ENCODE peak calls at places on chromosomes 6 and 20, in eight cellular contexts. R, O, L, C, A, V, W and H are unnamed samples.

GRCh38 chr6:82385961-82386360 is 22.3 kb downstream of the TPBG start:
- DNase-seq in R (no peak), O (no peak), L (no peak), C (no peak), A (no peak), V (no peak), W (no peak), H (no peak)

GRCh38 chr6:35091353-35092083 is 49.6 kb downstream of the TCP11 start:
- DNase-seq in R (peak), O (no peak), L (no peak), C (no peak), A (no peak), V (no peak), W (no peak), H (peak)

GRCh38 chr6:112332274-112332673 is 14.9 kb upstream of the RFPL4B start:
- DNase-seq in R (peak), O (no peak), L (no peak), C (no peak), A (no peak), V (no peak), W (peak), H (peak)

GRCh38 chr20:39909447-39909846 is 779.6 kb downstream of the MAFB start:
- DNase-seq in R (no peak), O (peak), L (no peak), C (no peak), A (no peak), V (no peak), W (no peak), H (no peak)

GRCh38 chr6:34916348-34916967 is 27.4 kb downstream of the ANKS1A start:
- DNase-seq in R (no peak), O (no peak), L (no peak), C (no peak), A (no peak), V (no peak), W (no peak), H (peak)

GRCh38 chr20:34017610-34018009 is 23.9 kb downstream of the RALY start:
- DNase-seq in R (peak), O (no peak), L (no peak), C (no peak), A (no peak), V (no peak), W (peak), H (peak)

GRCh38 chr20:42308980-42309524 is 690.9 kb upstream of the CHD6 start:
- DNase-seq in R (no peak), O (no peak), L (no peak), C (no peak), A (no peak), V (no peak), W (no peak), H (no peak)

GRCh38 chr6:2990932-2991506 is 8.7 kb upstream of the NQO2 start:
- DNase-seq in R (peak), O (no peak), L (no peak), C (no peak), A (no peak), V (no peak), W (no peak), H (no peak)

GRCh38 chr20:14155361-14155760 is 160.0 kb downstream of the MACROD2 start:
- DNase-seq in R (no peak), O (no peak), L (no peak), C (no peak), A (no peak), V (no peak), W (no peak), H (no peak)

GRCh38 chr6:11851405-11851804 is 72.8 kb upstream of the ADTRP start:
- DNase-seq in R (peak), O (no peak), L (no peak), C (no peak), A (no peak), V (no peak), W (peak), H (peak)

GRCh38 chr6:69914015-69914485 is 47.7 kb downstream of the COL19A1 start:
- DNase-seq in R (no peak), O (no peak), L (no peak), C (no peak), A (no peak), V (no peak), W (no peak), H (peak)

GRCh38 chr6:23522751-23523527 is 603.1 kb upstream of the NRSN1 start:
- DNase-seq in R (no peak), O (no peak), L (no peak), C (no peak), A (no peak), V (no peak), W (no peak), H (no peak)

GRCh38 chr6:15299430-15300131 is 53.7 kb downstream of the JARID2 start:
- DNase-seq in R (peak), O (peak), L (peak), C (no peak), A (peak), V (peak), W (peak), H (peak)

GRCh38 chr20:45293041-45294002 is 13.3 kb upstream of the RBPJL start:
- DNase-seq in R (peak), O (peak), L (peak), C (peak), A (peak), V (peak), W (peak), H (peak)

GRCh38 chr6:127868338-127868737 is 32.5 kb downstream of the THEMIS start:
- DNase-seq in R (no peak), O (no peak), L (no peak), C (no peak), A (no peak), V (no peak), W (no peak), H (no peak)

GRCh38 chr6:128347123-128347522 is 173.3 kb downstream of the PTPRK start:
- DNase-seq in R (no peak), O (no peak), L (no peak), C (no peak), A (no peak), V (no peak), W (no peak), H (no peak)

GRCh38 chr6:1619666-1620503 is 10.2 kb downstream of the FOXC1 start:
- DNase-seq in R (peak), O (no peak), L (peak), C (peak), A (peak), V (peak), W (no peak), H (no peak)

GRCh38 chr6:153059311-153059710 is 56.8 kb upstream of the MTRF1L start:
- DNase-seq in R (no peak), O (no peak), L (no peak), C (no peak), A (no peak), V (no peak), W (peak), H (no peak)

GRCh38 chr6:151286192-151286591 is 46.4 kb downstream of the AKAP12 start:
- DNase-seq in R (no peak), O (no peak), L (no peak), C (no peak), A (no peak), V (no peak), W (no peak), H (peak)

GRCh38 chr6:73722318-73723060 is 26.5 kb downstream of the CD109 start:
- DNase-seq in R (peak), O (peak), L (peak), C (no peak), A (no peak), V (peak), W (peak), H (peak)